ENCODE peak calls at places on chromosomes 4 and X, in seven cellular contexts. L is caudate nucleus, M is sigmoid colon, O is ovary, Y is prostate gland, I is heart right ventricle, N is PC-3. X is an unnamed sample.

GRCh38 chrX:153903238-153903980 is 1.1 kb upstream of the AVPR2 start:
- DNase-seq in L (no peak), M (no peak), O (no peak), Y (no peak), I (peak; percentile 46), N (no peak), X (no peak)

GRCh38 chrX:10189317-10190268 is 32.8 kb downstream of the CLCN4 start:
- DNase-seq in L (peak; percentile 71), M (peak; percentile 89), O (peak; percentile 68), Y (peak; percentile 49), I (peak; percentile 52), N (peak; percentile 86), X (peak; percentile 27)

GRCh38 chr4:3828546-3828945 is 62.4 kb downstream of the ADRA2C start:
- DNase-seq in L (no peak), M (no peak), O (no peak), Y (no peak), I (no peak), N (no peak), X (no peak)

GRCh38 chrX:30312858-30313257 is 3.7 kb upstream of the NR0B1 start:
- DNase-seq in L (no peak), M (no peak), O (no peak), Y (no peak), I (no peak), N (peak; percentile 42), X (no peak)

GRCh38 chrX:43655151-43655676 is 885 bp upstream of the MAOA start:
- DNase-seq in L (peak; percentile 39), M (peak; percentile 76), O (peak; percentile 43), Y (peak; percentile 5), I (peak; percentile 36), N (peak; percentile 40), X (peak; percentile 25)

GRCh38 chr4:6340446-6341015 is 70.9 kb downstream of the WFS1 start:
- DNase-seq in L (no peak), M (no peak), O (no peak), Y (no peak), I (no peak), N (no peak), X (no peak)

GRCh38 chr4:177696438-177696966 is 254.3 kb upstream of the AGA start:
- DNase-seq in L (no peak), M (no peak), O (no peak), Y (no peak), I (no peak), N (peak; percentile 6), X (no peak)

GRCh38 chrX:27590044-27590443 is at the start of gene DCAF8L2:
- DNase-seq in L (no peak), M (no peak), O (no peak), Y (no peak), I (no peak), N (no peak), X (no peak)

GRCh38 chr4:145014365-145014764 is 83.6 kb downstream of the ANAPC10 start:
- DNase-seq in L (no peak), M (no peak), O (no peak), Y (no peak), I (no peak), N (no peak), X (no peak)

GRCh38 chrX:154654925-154655324 is 1.5 kb upstream of the CTAG2 start:
- DNase-seq in L (no peak), M (no peak), O (no peak), Y (no peak), I (no peak), N (no peak), X (no peak)

GRCh38 chr4:98374643-98375042 is 113.5 kb downstream of the RAP1GDS1 start:
- DNase-seq in L (no peak), M (no peak), O (no peak), Y (no peak), I (no peak), N (no peak), X (no peak)

GRCh38 chr4:819401-820229 is 6.3 kb downstream of the CPLX1 start:
- DNase-seq in L (no peak), M (peak; percentile 58), O (no peak), Y (no peak), I (no peak), N (no peak), X (no peak)

GRCh38 chr4:821631-822030 is 4.3 kb downstream of the CPLX1 start:
- DNase-seq in L (no peak), M (peak; percentile 41), O (no peak), Y (no peak), I (no peak), N (no peak), X (no peak)

GRCh38 chr4:821181-821591 is 4.7 kb downstream of the CPLX1 start:
- DNase-seq in L (no peak), M (peak; percentile 48), O (no peak), Y (no peak), I (no peak), N (no peak), X (no peak)

GRCh38 chr4:822361-823092 is 3.4 kb downstream of the CPLX1 start:
- DNase-seq in L (no peak), M (peak; percentile 28), O (no peak), Y (no peak), I (no peak), N (no peak), X (no peak)

GRCh38 chr4:820230-821172 is 5.4 kb downstream of the CPLX1 start:
- DNase-seq in L (no peak), M (peak; percentile 58), O (no peak), Y (no peak), I (no peak), N (no peak), X (no peak)
- H3K27ac ChIP-seq in L (no peak overlapping the region), M (no peak overlapping the region), O (no peak overlapping the region), Y (no peak overlapping the region), I (no peak overlapping the region), N (no peak overlapping the region), X (no peak overlapping the region)

GRCh38 chrX:13906103-13906502 is 89.2 kb upstream of the GPM6B start:
- DNase-seq in L (peak; percentile 36), M (no peak), O (no peak), Y (no peak), I (no peak), N (no peak), X (no peak)
- H3K27ac ChIP-seq in L (peak overlapping the region; percentile 85), M (no peak overlapping the region), O (no peak overlapping the region), Y (no peak overlapping the region), I (no peak overlapping the region), N (no peak overlapping the region), X (no peak overlapping the region)

DNA sequence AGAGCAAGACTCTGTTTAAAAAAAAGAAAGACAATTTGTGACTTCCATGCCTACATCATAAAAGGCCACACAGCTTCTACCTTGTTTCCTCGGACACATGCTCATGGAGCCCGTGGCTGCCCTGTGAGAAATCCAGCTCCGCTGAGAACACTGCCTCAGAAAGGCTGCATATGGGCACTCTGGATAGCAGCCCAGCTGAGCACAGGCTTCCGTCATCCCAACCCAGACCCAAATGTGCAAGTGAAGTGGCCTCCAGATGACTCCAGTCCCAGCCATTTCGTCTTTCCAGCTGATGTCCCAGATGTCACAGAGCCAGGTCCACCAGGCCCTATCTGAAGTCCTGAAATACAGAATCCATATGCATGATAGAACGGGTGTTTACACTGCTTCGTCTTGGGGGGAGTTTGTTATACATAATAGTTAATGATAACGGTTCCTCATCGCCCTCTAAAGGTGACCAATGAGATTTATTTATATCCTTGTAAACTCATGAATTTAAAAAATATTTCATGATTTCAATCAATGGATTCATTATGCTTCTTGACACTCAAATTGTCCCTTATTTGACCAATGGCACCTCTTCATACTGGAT is 72.7 kb upstream of the TRIM2 start:
- DNase-seq in L (peak; percentile 59), M (no peak), O (no peak), Y (no peak), I (no peak), N (no peak), X (no peak)
- H3K27ac ChIP-seq in L (peak overlapping the region; percentile 87), M (no peak overlapping the region), O (no peak overlapping the region), Y (no peak overlapping the region), I (no peak overlapping the region), N (no peak overlapping the region), X (no peak overlapping the region)

GRCh38 chr4:87502580-87503238 is 26.5 kb downstream of the SPARCL1 start:
- DNase-seq in L (peak; percentile 27), M (no peak), O (no peak), Y (peak; percentile 78), I (no peak), N (peak; percentile 53), X (no peak)
- H3K27ac ChIP-seq in L (peak overlapping the region; percentile 70), M (peak overlapping the region; percentile 56), O (no peak overlapping the region), Y (peak overlapping the region; percentile 58), I (peak overlapping the region; percentile 5), N (no peak overlapping the region), X (no peak overlapping the region)

DNA sequence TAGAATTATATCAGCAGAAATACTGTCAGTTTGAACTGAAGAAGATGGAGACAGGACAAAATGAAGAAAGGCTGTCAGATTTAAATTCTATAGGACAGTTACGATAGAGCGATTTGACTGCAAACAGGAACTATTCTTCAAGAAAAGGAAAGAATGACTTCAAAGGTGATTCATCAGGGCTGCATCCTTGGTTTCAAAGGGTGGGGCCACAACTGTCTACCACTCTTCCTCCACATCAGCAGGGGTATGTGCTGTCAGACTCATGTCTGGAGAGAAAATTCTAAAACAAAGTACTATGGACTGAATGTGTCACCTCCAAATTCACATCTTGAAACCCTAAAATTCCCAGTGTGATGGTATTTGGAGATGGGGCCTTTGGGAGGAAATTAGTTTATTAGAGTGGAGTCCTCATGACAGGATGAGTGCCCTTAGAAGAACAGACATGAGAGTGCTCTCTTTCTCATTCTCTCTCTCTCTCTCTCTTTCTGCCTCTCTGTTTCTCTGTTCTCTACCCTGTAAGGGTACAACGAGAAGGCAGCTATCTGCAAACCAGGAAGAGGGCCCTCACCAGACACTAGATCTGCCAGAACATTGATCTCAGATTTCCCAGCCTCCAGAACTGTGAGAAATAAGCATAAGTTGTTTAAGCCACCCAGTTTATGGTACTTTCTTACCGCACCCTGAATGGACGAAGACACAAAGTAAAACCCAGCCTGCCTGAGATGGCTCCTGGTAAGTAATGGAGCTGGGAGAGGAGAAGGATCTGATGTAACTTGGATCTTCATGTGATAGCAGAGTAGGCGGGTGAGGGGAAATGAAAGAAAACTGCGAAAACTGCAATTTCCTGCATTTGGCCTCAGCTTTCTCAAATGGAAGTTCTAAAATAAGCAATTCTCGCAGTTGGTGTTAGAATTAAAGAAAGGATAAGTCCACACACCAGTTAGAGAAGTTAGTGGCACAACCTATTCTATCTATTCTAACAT is 8.9 kb upstream of the CDS1 start:
- DNase-seq in L (no peak), M (no peak), O (no peak), Y (no peak), I (no peak), N (peak; percentile 57), X (no peak)
- H3K27ac ChIP-seq in L (no peak overlapping the region), M (no peak overlapping the region), O (no peak overlapping the region), Y (no peak overlapping the region), I (no peak overlapping the region), N (peak overlapping the region; percentile 0), X (no peak overlapping the region)